ENCODE peak calls at places on chromosomes 16 and 17, in seven cellular contexts. D is coronary artery, O is MM.1S, X is A549, P is lung, G is tibial artery, Q is breast epithelium. S is an unnamed sample.
A peak's percentile ranks its signal among the peaks of the same experiment; 100 is the strongest.

GRCh38 chr17:78127240-78127887 is 1.2 kb downstream of the TMC6 start:
- DNase-seq in D (no peak), O (peak; percentile 90), X (no peak), P (peak; percentile 75), G (no peak), Q (peak; percentile 68), S (no peak)

GRCh38 chr16:100989-101388 is 23.0 kb downstream of the MPG start:
- DNase-seq in D (no peak), O (no peak), X (no peak), P (no peak), G (no peak), Q (no peak), S (no peak)

GRCh38 chr17:47957591-47958490 is at the start of gene PRR15L:
- DNase-seq in D (no peak), O (peak; percentile 73), X (no peak), P (peak; percentile 84), G (no peak), Q (peak; percentile 71), S (no peak)

GRCh38 chr17:13474073-13474800 is 127.5 kb downstream of the HS3ST3A1 start:
- DNase-seq in D (no peak), O (no peak), X (no peak), P (no peak), G (no peak), Q (no peak), S (no peak)

GRCh38 chr16:89565506-89566372 is 5.3 kb downstream of the RPL13 start:
- DNase-seq in D (peak; percentile 76), O (peak; percentile 35), X (peak; percentile 74), P (peak; percentile 72), G (no peak), Q (peak; percentile 65), S (no peak)

GRCh38 chr16:57801856-57802634 is at the start of gene KIFC3:
- DNase-seq in D (peak; percentile 89), O (peak; percentile 68), X (peak; percentile 80), P (peak; percentile 81), G (peak; percentile 82), Q (no peak), S (peak; percentile 65)

GRCh38 chr17:15380447-15380846 is 39.0 kb upstream of the TEKT3 start:
- DNase-seq in D (no peak), O (no peak), X (no peak), P (no peak), G (no peak), Q (no peak), S (no peak)

GRCh38 chr17:67830440-67830839 is 5.1 kb downstream of the BPTF start:
- DNase-seq in D (no peak), O (no peak), X (no peak), P (no peak), G (no peak), Q (no peak), S (no peak)

GRCh38 chr17:45299311-45299710 is 17.5 kb downstream of the MAP3K14 start:
- DNase-seq in D (no peak), O (no peak), X (no peak), P (no peak), G (peak; percentile 46), Q (no peak), S (no peak)

GRCh38 chr16:52123842-52124241 is 423.1 kb downstream of the TOX3 start:
- DNase-seq in D (no peak), O (no peak), X (no peak), P (no peak), G (no peak), Q (no peak), S (no peak)
- H3K27ac ChIP-seq in D (no peak overlapping the region), O (no peak overlapping the region), X (no peak overlapping the region), P (no peak overlapping the region), G (no peak overlapping the region), Q (no peak overlapping the region), S (no peak overlapping the region)

DNA sequence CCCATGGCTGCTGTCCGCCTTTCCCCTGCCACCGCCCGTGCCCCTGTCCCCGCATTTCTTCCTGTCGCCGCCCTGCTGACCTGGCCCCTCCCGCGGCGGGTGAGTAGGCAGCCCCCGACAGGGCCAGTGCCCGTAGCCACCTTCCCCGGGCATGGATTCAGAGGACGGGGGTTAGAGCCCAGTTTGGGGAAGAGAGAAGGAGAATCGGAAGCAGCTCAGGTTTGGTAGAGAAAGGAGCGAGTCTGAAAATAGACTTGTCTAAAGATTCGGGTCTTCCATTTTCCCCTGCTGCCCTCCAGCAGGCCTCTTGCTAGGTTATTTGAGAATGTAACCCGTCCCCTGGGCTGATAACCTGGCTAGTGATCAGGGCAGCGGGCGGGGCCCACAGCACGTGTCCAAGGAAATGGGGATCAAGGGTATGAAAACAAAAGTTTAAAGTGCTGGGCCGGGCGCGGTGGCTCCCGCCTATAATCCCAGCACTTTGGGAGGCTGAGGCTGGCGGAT is 7.9 kb upstream of the CLDN9 start:
- DNase-seq in D (no peak), O (no peak), X (no peak), P (peak; percentile 64), G (no peak), Q (no peak), S (no peak)
- H3K27ac ChIP-seq in D (no peak overlapping the region), O (no peak overlapping the region), X (peak overlapping the region; percentile 76), P (peak overlapping the region; percentile 83), G (no peak overlapping the region), Q (no peak overlapping the region), S (no peak overlapping the region)

GRCh38 chr17:39665642-39666221 is 583 bp downstream of the TCAP start:
- DNase-seq in D (no peak), O (no peak), X (peak; percentile 62), P (no peak), G (no peak), Q (no peak), S (no peak)

GRCh38 chr17:39668141-39668924 is at the start of gene PNMT:
- DNase-seq in D (no peak), O (peak; percentile 70), X (peak; percentile 78), P (peak; percentile 62), G (peak; percentile 67), Q (peak; percentile 60), S (no peak)

GRCh38 chr17:39666231-39666600 is 1.1 kb downstream of the TCAP start:
- DNase-seq in D (no peak), O (no peak), X (peak; percentile 28), P (no peak), G (no peak), Q (no peak), S (no peak)

GRCh38 chr17:39666601-39667261 is 1.5 kb upstream of the PNMT start:
- DNase-seq in D (peak; percentile 85), O (no peak), X (peak; percentile 35), P (no peak), G (peak; percentile 77), Q (no peak), S (peak; percentile 53)

GRCh38 chr17:39667262-39668140 is 752 bp upstream of the PNMT start:
- DNase-seq in D (no peak), O (no peak), X (no peak), P (no peak), G (no peak), Q (no peak), S (no peak)
- H3K27ac ChIP-seq in D (peak overlapping the region; percentile 66), O (no peak overlapping the region), X (peak overlapping the region; percentile 74), P (peak overlapping the region; percentile 58), G (peak overlapping the region; percentile 81), Q (peak overlapping the region; percentile 76), S (peak overlapping the region; percentile 77)

DNA sequence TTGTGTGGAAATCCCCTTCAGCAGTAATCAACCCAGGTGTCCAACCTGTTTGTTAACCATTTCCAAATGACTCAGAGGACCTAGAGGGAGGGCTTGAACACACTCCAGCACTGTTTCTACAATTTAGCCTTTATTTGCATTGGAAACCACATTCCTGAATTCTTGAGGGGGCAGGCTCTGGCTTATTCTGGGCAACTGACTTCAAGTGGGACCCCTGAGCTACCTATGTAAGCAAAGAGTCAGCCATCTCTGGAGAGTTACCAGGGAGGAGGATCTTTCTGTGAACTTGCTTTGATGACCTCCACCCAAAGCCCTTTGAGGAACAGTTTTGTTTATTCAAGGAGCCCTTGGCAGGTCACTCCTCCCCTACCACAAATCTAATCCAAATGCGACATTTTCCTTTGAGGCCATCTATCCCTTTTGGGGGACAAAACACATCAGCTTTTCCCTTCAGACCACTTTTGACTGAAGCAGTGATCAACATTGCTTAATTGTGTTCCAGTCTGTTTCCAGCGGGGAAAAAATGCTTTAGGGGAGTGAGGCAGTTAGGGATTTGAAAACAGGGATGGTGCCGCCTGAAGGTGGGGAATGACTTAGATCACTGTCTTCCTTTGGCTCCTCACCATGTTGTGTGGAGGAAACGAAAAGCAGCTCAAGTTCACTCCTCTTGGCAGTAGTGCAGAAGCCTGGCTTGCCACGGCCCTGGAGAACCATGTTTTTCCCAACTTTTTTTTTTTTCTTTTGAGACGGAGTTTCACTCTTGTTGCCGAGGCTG is 46.2 kb downstream of the TUBD1 start:
- DNase-seq in D (no peak), O (peak; percentile 84), X (peak; percentile 99), P (peak; percentile 68), G (peak; percentile 60), Q (peak; percentile 62), S (no peak)
- H3K27ac ChIP-seq in D (peak overlapping the region; percentile 82), O (peak overlapping the region; percentile 93), X (peak overlapping the region; percentile 96), P (peak overlapping the region; percentile 97), G (peak overlapping the region; percentile 89), Q (peak overlapping the region; percentile 92), S (peak overlapping the region; percentile 86)

GRCh38 chr16:81097230-81097629 is 1.0 kb upstream of the GCSH start:
- DNase-seq in D (no peak), O (no peak), X (no peak), P (no peak), G (no peak), Q (no peak), S (no peak)
- H3K27ac ChIP-seq in D (no peak overlapping the region), O (no peak overlapping the region), X (no peak overlapping the region), P (no peak overlapping the region), G (no peak overlapping the region), Q (peak overlapping the region; percentile 68), S (peak overlapping the region; percentile 64)

DNA sequence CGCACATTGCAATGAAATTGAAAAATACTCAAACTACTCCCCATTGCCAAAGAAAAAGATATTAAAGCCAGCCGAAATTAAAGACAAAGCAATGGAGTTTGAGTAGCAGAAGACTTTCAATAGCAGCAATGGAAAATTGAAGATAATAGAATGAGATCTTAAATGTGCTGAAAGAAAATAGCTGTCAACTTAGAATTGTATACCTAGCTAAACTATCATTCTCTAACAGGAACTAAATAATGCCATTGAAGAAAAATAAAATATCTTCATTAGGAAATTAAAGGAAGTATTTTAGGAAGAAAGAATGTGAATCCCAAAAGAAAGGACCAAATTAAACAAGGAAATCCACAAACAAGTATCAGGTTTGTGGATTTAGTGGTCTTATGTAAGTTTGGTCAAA is 165.6 kb downstream of the USP31 start:
- DNase-seq in D (no peak), O (no peak), X (no peak), P (no peak), G (no peak), Q (no peak), S (no peak)
- H3K27ac ChIP-seq in D (no peak overlapping the region), O (no peak overlapping the region), X (no peak overlapping the region), P (no peak overlapping the region), G (no peak overlapping the region), Q (no peak overlapping the region), S (no peak overlapping the region)

DNA sequence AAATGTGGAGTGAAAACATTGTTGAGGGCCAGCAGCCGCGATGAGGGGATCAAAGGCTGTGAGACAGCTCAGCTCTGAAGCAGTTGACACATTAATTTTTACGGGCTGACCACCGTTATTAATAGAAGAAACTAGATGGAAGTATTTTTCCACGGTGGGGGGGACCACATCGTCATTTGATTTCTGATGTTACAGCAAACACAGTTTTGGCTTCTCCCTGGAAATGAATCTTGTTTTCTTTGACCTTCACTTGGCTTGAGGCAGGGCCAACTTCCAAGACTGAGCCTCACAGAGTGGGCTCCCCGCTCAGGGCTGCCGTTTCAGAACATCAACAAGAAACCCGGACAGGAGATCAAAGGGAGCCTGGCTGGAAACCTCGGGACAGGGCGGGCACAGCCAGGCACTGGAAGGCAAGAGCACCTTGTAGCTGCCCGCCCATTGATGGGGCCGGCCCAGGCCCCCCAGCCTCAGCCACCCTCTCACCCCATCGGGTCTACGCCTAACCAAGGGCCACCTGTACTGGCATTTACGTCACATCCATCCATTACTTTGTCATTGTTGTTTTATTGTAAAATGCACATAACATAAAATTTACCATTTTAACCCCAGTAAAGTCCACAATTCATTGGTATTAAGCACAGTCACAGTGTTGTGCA is 124.6 kb downstream of the C16orf95 start:
- DNase-seq in D (no peak), O (no peak), X (no peak), P (no peak), G (no peak), Q (no peak), S (no peak)
- H3K27ac ChIP-seq in D (no peak overlapping the region), O (no peak overlapping the region), X (no peak overlapping the region), P (no peak overlapping the region), G (no peak overlapping the region), Q (no peak overlapping the region), S (no peak overlapping the region)